ENCODE peak calls at places on chromosomes 4 and X, in four cellular contexts. Y is GM12878, W is mammary epithelial cell, P is left ventricle myocardium inferior. L is an unnamed sample.

GRCh38 chr4:164956766-164957643 is 20.5 kb downstream of the TRIM61 start:
- DNase-seq in Y (peak), W (peak), P (peak), L (peak)

GRCh38 chr4:149914521-149915115 is 99.0 kb upstream of the IQCM start:
- DNase-seq in Y (no peak), W (peak), P (no peak), L (peak)

GRCh38 chrX:142156567-142156966 is 48.5 kb downstream of the MAGEC2 start:
- DNase-seq in Y (no peak), W (no peak), P (no peak), L (no peak)

GRCh38 chr4:110344165-110344564 is 131.8 kb upstream of the ENPEP start:
- DNase-seq in Y (no peak), W (no peak), P (no peak), L (peak)

GRCh38 chrX:108516184-108516583 is 76.5 kb downstream of the COL4A5 start:
- DNase-seq in Y (no peak), W (peak), P (no peak), L (no peak)

GRCh38 chrX:41382699-41383645 is 49.0 kb downstream of the DDX3X start:
- DNase-seq in Y (no peak), W (no peak), P (no peak), L (no peak)

GRCh38 chrX:70755850-70756249 is 152.7 kb downstream of the TEX11 start:
- DNase-seq in Y (no peak), W (no peak), P (no peak), L (no peak)

GRCh38 chr4:116829187-116829586 is 256.2 kb downstream of the TRAM1L1 start:
- DNase-seq in Y (no peak), W (no peak), P (no peak), L (no peak)

GRCh38 chr4:88178633-88179231 is 20.3 kb upstream of the ABCG2 start:
- DNase-seq in Y (no peak), W (no peak), P (no peak), L (no peak)

GRCh38 chr4:82352118-82352824 is 21.5 kb downstream of the HNRNPD start:
- DNase-seq in Y (no peak), W (no peak), P (no peak), L (no peak)

GRCh38 chrX:97452283-97452682 is 568.6 kb downstream of the RPA4 start:
- DNase-seq in Y (no peak), W (no peak), P (no peak), L (peak)

GRCh38 chrX:71081348-71082148 is 13.4 kb upstream of the SNX12 start:
- DNase-seq in Y (no peak), W (peak), P (no peak), L (no peak)

GRCh38 chrX:2360731-2361130 is 140.0 kb downstream of the DHRSX start:
- DNase-seq in Y (no peak), W (no peak), P (no peak), L (no peak)

GRCh38 chr4:173878701-173879100 is 348.7 kb upstream of the HAND2 start:
- DNase-seq in Y (no peak), W (no peak), P (peak), L (no peak)

GRCh38 chrX:1418901-1419544 is 27.1 kb upstream of the SLC25A6 start:
- DNase-seq in Y (no peak), W (no peak), P (no peak), L (no peak)

GRCh38 chrX:116204947-116205346 is 34.4 kb downstream of the AGTR2 start:
- DNase-seq in Y (no peak), W (peak), P (no peak), L (peak)

GRCh38 chrX:47234583-47234982 is 1.8 kb downstream of the USP11 start:
- DNase-seq in Y (no peak), W (peak), P (no peak), L (no peak)

GRCh38 chr4:61462451-61463326 is 262.6 kb downstream of the ADGRL3 start:
- DNase-seq in Y (no peak), W (peak), P (no peak), L (no peak)

GRCh38 chr4:105474110-105474518 is 252 bp upstream of the PPA2 start:
- DNase-seq in Y (no peak), W (peak), P (peak), L (no peak)

GRCh38 chr4:25635501-25635900 is 20.1 kb upstream of the SLC34A2 start:
- DNase-seq in Y (no peak), W (peak), P (no peak), L (no peak)

GRCh38 chrX:149487292-149487691 is 17.8 kb downstream of the IDS start:
- DNase-seq in Y (no peak), W (peak), P (no peak), L (peak)

GRCh38 chr4:180923476-180923875 is 1319.7 kb upstream of the TENM3 start:
- DNase-seq in Y (no peak), W (peak), P (no peak), L (no peak)

GRCh38 chr4:184544711-184545409 is 70.5 kb upstream of the IRF2 start:
- DNase-seq in Y (no peak), W (no peak), P (no peak), L (no peak)

GRCh38 chr4:36785965-36786364 is 458.6 kb upstream of the NWD2 start:
- DNase-seq in Y (no peak), W (no peak), P (no peak), L (no peak)

GRCh38 chr4:38002451-38003071 is 42.4 kb downstream of the PTTG2 start:
- DNase-seq in Y (no peak), W (peak), P (no peak), L (no peak)

GRCh38 chrX:131739823-131740222 is 195.9 kb downstream of the OR13H1 start:
- DNase-seq in Y (no peak), W (peak), P (no peak), L (no peak)

GRCh38 chr4:36285784-36286480 is 4.5 kb downstream of the DTHD1 start:
- DNase-seq in Y (peak), W (peak), P (no peak), L (peak)

GRCh38 chrX:101009086-101009485 is 39.6 kb downstream of the ARL13A start:
- DNase-seq in Y (no peak), W (no peak), P (no peak), L (no peak)

GRCh38 chr4:105569014-105569850 is 16.8 kb downstream of the ARHGEF38 start:
- DNase-seq in Y (no peak), W (peak), P (no peak), L (no peak)

GRCh38 chrX:114162068-114162735 is 421.7 kb upstream of the HTR2C start:
- DNase-seq in Y (no peak), W (no peak), P (no peak), L (peak)

GRCh38 chr4:169260217-169260866 is 10.4 kb downstream of the SH3RF1 start:
- DNase-seq in Y (no peak), W (no peak), P (no peak), L (no peak)

GRCh38 chr4:15042529-15043167 is 40.4 kb downstream of the CPEB2 start:
- DNase-seq in Y (no peak), W (peak), P (no peak), L (no peak)

GRCh38 chr4:98446499-98447375 is 185.6 kb downstream of the RAP1GDS1 start:
- DNase-seq in Y (peak), W (peak), P (no peak), L (peak)

GRCh38 chr4:97103252-97103651 is 1040.0 kb downstream of the STPG2 start:
- DNase-seq in Y (no peak), W (peak), P (no peak), L (no peak)

GRCh38 chrX:139738581-139738980 is 30.6 kb upstream of the MCF2 start:
- DNase-seq in Y (no peak), W (peak), P (no peak), L (peak)

GRCh38 chrX:148878371-148878770 is 378.0 kb downstream of the AFF2 start:
- DNase-seq in Y (no peak), W (peak), P (no peak), L (no peak)

GRCh38 chrX:38929966-38930421 is 128.7 kb downstream of the MID1IP1 start:
- DNase-seq in Y (no peak), W (peak), P (no peak), L (no peak)

GRCh38 chr4:7808752-7809151 is 130.9 kb downstream of the AFAP1 start:
- DNase-seq in Y (no peak), W (peak), P (no peak), L (no peak)

GRCh38 chr4:7034262-7035081 is 8.7 kb upstream of the TADA2B start:
- DNase-seq in Y (no peak), W (peak), P (no peak), L (no peak)

GRCh38 chr4:1009647-1010521 is 1.5 kb upstream of the FGFRL1 start:
- DNase-seq in Y (no peak), W (peak), P (peak), L (peak)
- TF ChIP-seq CTCF in Y (peak), W (peak), P (no peak), L (peak)

GRCh38 chr4:172740434-172740833 is 428.2 kb upstream of the GALNT7 start:
- DNase-seq in Y (no peak), W (no peak), P (no peak), L (peak)
- H3K4me3 ChIP-seq in Y (no peak), W (no peak), P (no peak), L (no peak)

GRCh38 chrX:118066867-118067515 is 49.6 kb downstream of the KLHL13 start:
- DNase-seq in Y (no peak), W (peak), P (no peak), L (no peak)
- TF ChIP-seq CTCF in Y (no peak), W (no peak), P (no peak), L (no peak)

GRCh38 chr4:78659665-78660064 is 108.1 kb downstream of the ANXA3 start:
- DNase-seq in Y (no peak), W (no peak), P (no peak), L (no peak)

GRCh38 chr4:78659264-78659663 is 107.7 kb downstream of the ANXA3 start:
- DNase-seq in Y (no peak), W (no peak), P (no peak), L (no peak)

GRCh38 chr4:78653655-78654054 is 102.1 kb downstream of the ANXA3 start:
- DNase-seq in Y (no peak), W (no peak), P (no peak), L (no peak)

GRCh38 chr4:78654809-78655208 is 103.2 kb downstream of the ANXA3 start:
- DNase-seq in Y (no peak), W (no peak), P (no peak), L (no peak)

GRCh38 chr4:78656968-78657445 is 105.4 kb downstream of the ANXA3 start:
- DNase-seq in Y (no peak), W (no peak), P (no peak), L (peak)
- H3K4me3 ChIP-seq in Y (peak), W (no peak), P (no peak), L (no peak)

GRCh38 chrX:129724767-129725166 is 14.0 kb upstream of the XPNPEP2 start:
- DNase-seq in Y (no peak), W (no peak), P (no peak), L (no peak)
- TF ChIP-seq CTCF in Y (no peak), W (no peak), P (no peak), L (no peak)

DNA sequence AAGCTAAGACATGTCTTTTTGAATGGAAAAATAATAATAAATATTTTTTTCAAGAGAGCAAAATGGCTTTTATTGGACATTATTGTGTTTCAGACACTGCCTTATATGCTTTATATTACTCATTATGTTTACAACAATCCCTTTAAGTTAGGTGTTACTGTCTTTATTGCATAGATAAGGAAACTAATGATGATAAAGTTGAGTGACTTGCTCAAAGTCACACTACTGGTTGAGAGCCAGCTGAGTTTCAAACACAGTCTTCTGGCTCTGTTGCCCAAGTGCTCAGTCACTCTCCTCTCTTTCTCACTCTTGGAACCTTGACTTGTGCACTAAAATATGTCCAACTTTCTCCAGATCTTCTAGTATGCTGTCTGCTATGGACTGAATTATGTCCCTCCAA is 71.5 kb upstream of the SLC39A8 start:
- DNase-seq in Y (no peak), W (no peak), P (no peak), L (no peak)
- H3K4me3 ChIP-seq in Y (no peak), W (no peak), P (no peak), L (no peak)

GRCh38 chrX:43585922-43586321 is 70.2 kb upstream of the MAOA start:
- DNase-seq in Y (no peak), W (no peak), P (no peak), L (no peak)
- TF ChIP-seq CTCF in Y (no peak), W (no peak), P (no peak), L (no peak)

GRCh38 chrX:102768984-102769761 is 48.6 kb downstream of the GPRASP3 start:
- DNase-seq in Y (peak), W (peak), P (peak), L (peak)
- H3K4me3 ChIP-seq in Y (peak), W (peak), P (peak), L (peak)

GRCh38 chrX:3788494-3789233 is 75.2 kb upstream of the PRKX start:
- DNase-seq in Y (no peak), W (no peak), P (no peak), L (no peak)
- TF ChIP-seq CTCF in Y (no peak), W (no peak), P (no peak), L (peak)

GRCh38 chr4:3037957-3038451 is 36.3 kb downstream of the HTT-AS start:
- DNase-seq in Y (no peak), W (no peak), P (peak), L (peak)
- H3K4me3 ChIP-seq in Y (peak), W (no peak), P (peak), L (no peak)

L was measured in GM12865.